ENCODE peak calls at places on chromosome 9, in eight cellular contexts. P is A673, T is pancreas, A is OCI-LY7, J is endodermal cell, G is HCT116, L is fibroblast of lung, Z is colonic mucosa. C is an unnamed sample.

GRCh38 chr9:35563791-35564197 is 41.3 kb upstream of the TESK1 start:
- DNase-seq in P (no peak), T (no peak), A (no peak), J (peak; percentile 65), G (no peak), L (no peak), Z (no peak), C (no peak)

GRCh38 chr9:748861-749497 is 92.5 kb upstream of the DMRT1 start:
- DNase-seq in P (no peak), T (no peak), A (no peak), J (no peak), G (no peak), L (no peak), Z (no peak), C (no peak)

GRCh38 chr9:83596899-83597504 is 25.9 kb upstream of the IDNK start:
- DNase-seq in P (peak; percentile 54), T (no peak), A (peak; percentile 42), J (peak; percentile 89), G (peak; percentile 27), L (no peak), Z (peak; percentile 53), C (no peak)

GRCh38 chr9:22210936-22211335 is 201.8 kb upstream of the CDKN2B start:
- DNase-seq in P (no peak), T (no peak), A (no peak), J (no peak), G (no peak), L (peak; percentile 63), Z (no peak), C (no peak)

GRCh38 chr9:18896004-18896403 is 137.0 kb downstream of the SAXO1 start:
- DNase-seq in P (no peak), T (no peak), A (no peak), J (no peak), G (no peak), L (no peak), Z (no peak), C (no peak)

GRCh38 chr9:130282000-130282700 is 16.6 kb downstream of the HMCN2 start:
- DNase-seq in P (no peak), T (no peak), A (no peak), J (no peak), G (no peak), L (no peak), Z (no peak), C (no peak)

GRCh38 chr9:503331-503730 is 288.7 kb downstream of the DOCK8 start:
- DNase-seq in P (no peak), T (no peak), A (peak; percentile 45), J (peak; percentile 49), G (no peak), L (no peak), Z (no peak), C (no peak)

GRCh38 chr9:98709968-98710965 is 1.5 kb upstream of the GABBR2 start:
- DNase-seq in P (peak; percentile 41), T (no peak), A (no peak), J (peak; percentile 81), G (no peak), L (peak; percentile 61), Z (no peak), C (peak; percentile 45)

GRCh38 chr9:23698161-23698560 is 127.9 kb downstream of the ELAVL2 start:
- DNase-seq in P (no peak), T (no peak), A (no peak), J (no peak), G (no peak), L (no peak), Z (no peak), C (no peak)

GRCh38 chr9:125541840-125542243 is 165.2 kb downstream of the MAPKAP1 start:
- DNase-seq in P (peak; percentile 81), T (no peak), A (no peak), J (no peak), G (no peak), L (peak; percentile 66), Z (no peak), C (no peak)

GRCh38 chr9:86549434-86549833 is 195.2 kb upstream of the TUT7 start:
- DNase-seq in P (peak; percentile 99), T (no peak), A (no peak), J (no peak), G (no peak), L (peak; percentile 70), Z (no peak), C (no peak)

GRCh38 chr9:131528886-131529505 is 2.1 kb downstream of the UCK1 start:
- DNase-seq in P (no peak), T (no peak), A (no peak), J (no peak), G (no peak), L (no peak), Z (no peak), C (no peak)

GRCh38 chr9:87086111-87086510 is 138.8 kb upstream of the GAS1 start:
- DNase-seq in P (no peak), T (no peak), A (no peak), J (no peak), G (no peak), L (no peak), Z (no peak), C (no peak)

GRCh38 chr9:95459867-95460626 is 56.7 kb downstream of the PTCH1 start:
- DNase-seq in P (no peak), T (no peak), A (no peak), J (no peak), G (no peak), L (no peak), Z (no peak), C (no peak)

GRCh38 chr9:95460627-95461164 is 56.1 kb downstream of the PTCH1 start:
- DNase-seq in P (no peak), T (no peak), A (no peak), J (no peak), G (no peak), L (no peak), Z (no peak), C (peak; percentile 8)

GRCh38 chr9:95462419-95463121 is 54.2 kb downstream of the PTCH1 start:
- DNase-seq in P (peak; percentile 85), T (no peak), A (peak; percentile 97), J (peak; percentile 82), G (no peak), L (peak; percentile 86), Z (peak; percentile 77), C (peak; percentile 39)

GRCh38 chr9:95463145-95464060 is 53.4 kb downstream of the PTCH1 start:
- DNase-seq in P (no peak), T (no peak), A (peak; percentile 16), J (no peak), G (no peak), L (no peak), Z (no peak), C (no peak)

DNA sequence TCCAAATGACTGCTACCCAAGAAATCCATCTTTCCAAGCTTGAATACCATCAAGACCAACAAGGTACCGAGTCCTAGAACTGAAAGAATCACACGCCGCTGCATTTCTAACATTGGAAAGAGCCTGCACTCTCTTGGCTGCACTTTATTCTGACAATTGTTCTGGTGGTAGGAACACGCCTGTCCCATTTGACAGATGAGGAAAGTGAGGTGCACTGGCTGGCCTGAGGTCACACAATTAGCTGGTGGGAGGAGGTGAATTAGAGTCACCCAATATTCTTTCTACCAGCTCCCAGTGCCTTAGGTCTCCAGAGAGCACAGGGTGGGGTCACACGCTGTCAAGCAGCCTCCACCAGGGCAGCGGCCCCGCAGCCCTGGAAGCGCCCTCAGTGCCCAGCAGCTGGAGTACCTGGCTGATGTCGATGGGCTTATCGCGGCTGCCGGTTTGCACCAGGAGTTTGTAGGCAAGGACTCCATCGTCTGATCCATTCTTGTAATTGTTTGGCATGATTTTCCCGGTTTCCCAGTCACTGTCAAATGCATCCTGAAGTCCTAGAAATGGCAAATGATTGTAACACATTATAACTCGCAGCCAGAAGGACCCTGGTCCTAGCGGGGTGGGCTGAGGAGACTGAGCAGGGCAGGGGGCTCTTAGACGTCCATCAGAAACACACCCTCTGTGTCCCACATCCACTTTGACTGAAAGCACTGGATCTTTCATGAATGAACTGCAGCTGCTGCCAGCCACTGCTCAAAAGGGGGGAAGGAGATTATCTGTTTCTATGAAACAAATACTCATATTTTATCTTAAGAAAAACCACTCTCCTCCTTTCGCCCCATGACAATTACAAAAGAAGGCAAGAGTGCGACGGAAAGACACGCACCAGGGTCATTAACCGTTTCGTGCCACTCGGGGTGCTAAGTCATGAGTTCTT is 55.1 kb downstream of the PTCH1 start:
- DNase-seq in P (no peak), T (no peak), A (no peak), J (no peak), G (no peak), L (no peak), Z (no peak), C (no peak)
- H3K4me3 ChIP-seq in P (no peak overlapping the region), T (no peak overlapping the region), A (peak overlapping the region; percentile 54), J (peak overlapping the region; percentile 55), G (no peak overlapping the region), L (peak overlapping the region; percentile 39), Z (no peak overlapping the region), C (no peak overlapping the region)

DNA sequence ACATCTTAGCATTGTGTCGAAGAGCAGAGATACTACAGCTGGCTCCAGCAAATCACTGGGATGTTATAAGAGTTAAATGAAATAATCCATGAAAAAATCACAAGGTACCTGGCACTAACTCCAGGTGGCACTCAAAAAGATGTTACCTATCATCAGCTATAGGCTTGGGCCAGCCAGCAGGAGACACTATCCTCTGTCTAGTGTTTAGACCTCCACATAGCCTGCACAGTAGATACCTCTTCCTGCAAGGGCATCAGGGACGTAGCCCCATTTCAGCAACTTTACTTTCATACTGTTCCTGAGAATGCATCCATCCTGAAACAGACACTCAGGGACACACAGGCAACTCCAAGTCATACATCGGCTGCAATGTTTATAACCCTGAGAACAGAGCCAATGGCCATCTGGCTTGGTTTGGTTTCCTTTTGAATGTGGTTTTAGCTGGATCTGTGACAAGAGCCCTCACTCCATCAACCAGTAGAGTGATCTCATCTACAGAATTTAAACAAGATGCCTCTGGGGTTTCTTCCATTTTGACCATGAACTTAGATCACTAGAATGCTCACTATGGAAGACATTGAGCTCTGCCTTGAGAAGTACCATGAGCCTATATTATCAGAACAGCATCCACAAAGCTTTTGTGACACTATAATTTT is 69.9 kb downstream of the TLE1 start:
- DNase-seq in P (no peak), T (no peak), A (no peak), J (no peak), G (no peak), L (peak; percentile 88), Z (no peak), C (no peak)
- TF ChIP-seq CTCF in P (no peak), T (no peak), A (no peak), J (no peak), G (peak; percentile 13), L (no peak), Z (no peak), C (no peak)

GRCh38 chr9:69234683-69235082 is 60.6 kb downstream of the TJP2 start:
- DNase-seq in P (no peak), T (no peak), A (no peak), J (no peak), G (no peak), L (no peak), Z (no peak), C (no peak)
- H3K36me3 ChIP-seq in P (no peaks in the 10 kb centered on the region), T (peaks cover 3% of the 10 kb centered on the region), A (peaks cover 9% of the 10 kb centered on the region), J (peaks cover 14% of the 10 kb centered on the region), G (peaks cover 15% of the 10 kb centered on the region), L (peaks cover 5% of the 10 kb centered on the region), Z (peaks cover 8% of the 10 kb centered on the region), C (no peaks in the 10 kb centered on the region)

DNA sequence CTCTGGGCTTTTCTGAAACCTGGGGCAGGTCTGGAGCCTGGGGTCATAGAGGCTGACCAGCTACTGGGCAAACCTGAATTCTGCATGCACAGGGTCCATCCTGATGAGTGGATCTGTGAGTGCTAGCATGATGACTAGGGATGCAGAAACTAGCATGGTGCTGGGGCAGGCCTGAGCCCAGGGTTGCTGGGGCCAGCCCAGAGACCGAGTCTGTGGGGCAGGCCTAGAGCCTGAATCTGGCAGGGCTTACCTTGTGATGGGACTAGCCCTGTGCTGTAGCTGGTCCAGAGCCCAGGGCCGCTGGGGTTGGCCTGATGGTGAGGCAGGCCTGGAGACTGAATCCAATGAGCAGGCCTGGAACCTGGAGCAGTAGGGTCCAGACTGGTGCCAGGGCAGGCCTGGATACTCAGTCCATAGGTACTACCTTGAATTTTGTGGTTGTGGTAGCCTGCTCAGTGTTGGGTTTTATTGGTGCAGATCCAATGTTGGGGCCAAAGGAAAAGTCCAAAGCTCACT is 313.5 kb downstream of the TLR4 start:
- DNase-seq in P (no peak), T (peak; percentile 31), A (no peak), J (no peak), G (no peak), L (no peak), Z (no peak), C (no peak)
- H3K4me3 ChIP-seq in P (no peak overlapping the region), T (no peak overlapping the region), A (no peak overlapping the region), J (no peak overlapping the region), G (no peak overlapping the region), L (no peak overlapping the region), Z (no peak overlapping the region), C (no peak overlapping the region)